ENCODE peak calls at places on chromosomes 1 and 21, in nine cellular contexts. H is lower leg skin, Q is foreskin fibroblast, K is cardiac fibroblast, D is ovary, M is AG10803, Z is fibroblast of mammary gland, O is tibial artery, E is pancreas. U is an unnamed sample.

GRCh38 chr1:244657421-244657820 is 4.5 kb downstream of the DESI2 start:
- DNase-seq in H (no peak), Q (no peak), K (no peak), D (no peak), M (no peak), Z (no peak), O (no peak), E (no peak), U (no peak)

GRCh38 chr1:230570724-230571390 is 71.4 kb upstream of the COG2 start:
- DNase-seq in H (no peak), Q (no peak), K (no peak), D (no peak), M (no peak), Z (no peak), O (no peak), E (no peak), U (peak)

GRCh38 chr1:68542586-68542985 is 45.7 kb upstream of the DEPDC1 start:
- DNase-seq in H (no peak), Q (peak), K (peak), D (no peak), M (no peak), Z (peak), O (no peak), E (no peak), U (peak)

GRCh38 chr1:78291443-78291842 is 199.3 kb upstream of the PTGFR start:
- DNase-seq in H (no peak), Q (peak), K (peak), D (no peak), M (peak), Z (peak), O (no peak), E (no peak), U (no peak)

GRCh38 chr1:215022723-215023122 is 59.8 kb upstream of the KCNK2 start:
- DNase-seq in H (no peak), Q (peak), K (peak), D (no peak), M (peak), Z (peak), O (no peak), E (no peak), U (no peak)

GRCh38 chr1:184296466-184297243 is 90.2 kb upstream of the C1orf21 start:
- DNase-seq in H (peak), Q (peak), K (peak), D (peak), M (peak), Z (peak), O (peak), E (peak), U (no peak)

GRCh38 chr1:167175901-167176300 is 44.8 kb upstream of the POU2F1 start:
- DNase-seq in H (no peak), Q (peak), K (no peak), D (no peak), M (peak), Z (peak), O (no peak), E (no peak), U (peak)

GRCh38 chr1:22398656-22399420 is 52.8 kb upstream of the ZBTB40 start:
- DNase-seq in H (no peak), Q (no peak), K (no peak), D (no peak), M (peak), Z (no peak), O (no peak), E (no peak), U (no peak)

GRCh38 chr1:186574951-186575747 is 105.1 kb downstream of the PTGS2 start:
- DNase-seq in H (no peak), Q (peak), K (peak), D (no peak), M (peak), Z (peak), O (no peak), E (no peak), U (no peak)

GRCh38 chr1:229380514-229381160 is 37.8 kb upstream of the CCSAP start:
- DNase-seq in H (no peak), Q (no peak), K (no peak), D (no peak), M (no peak), Z (no peak), O (no peak), E (peak), U (no peak)

GRCh38 chr1:83705091-83705490 is 293.8 kb downstream of the TTLL7 start:
- DNase-seq in H (no peak), Q (peak), K (peak), D (no peak), M (peak), Z (peak), O (no peak), E (no peak), U (no peak)

GRCh38 chr1:110216116-110216515 is 6.0 kb downstream of the KCNC4 start:
- DNase-seq in H (no peak), Q (no peak), K (no peak), D (no peak), M (no peak), Z (no peak), O (no peak), E (no peak), U (no peak)

GRCh38 chr1:116254776-116255175 is 118.3 kb upstream of the ATP1A1 start:
- DNase-seq in H (no peak), Q (peak), K (no peak), D (no peak), M (no peak), Z (peak), O (no peak), E (no peak), U (peak)

GRCh38 chr1:51907079-51907702 is 28.7 kb upstream of the NRDC start:
- DNase-seq in H (no peak), Q (peak), K (peak), D (no peak), M (peak), Z (peak), O (no peak), E (no peak), U (no peak)

GRCh38 chr21:33067457-33067856 is 2.5 kb upstream of the OLIG1 start:
- DNase-seq in H (no peak), Q (no peak), K (no peak), D (no peak), M (no peak), Z (no peak), O (no peak), E (no peak), U (no peak)

GRCh38 chr1:46202975-46203737 is at the start of gene LURAP1:
- DNase-seq in H (no peak), Q (peak), K (peak), D (peak), M (peak), Z (peak), O (peak), E (no peak), U (peak)

GRCh38 chr1:12201343-12202189 is 28.3 kb upstream of the VPS13D start:
- DNase-seq in H (no peak), Q (no peak), K (no peak), D (no peak), M (no peak), Z (no peak), O (no peak), E (no peak), U (no peak)

GRCh38 chr1:21743476-21743875 is 39.5 kb downstream of the USP48 start:
- DNase-seq in H (no peak), Q (no peak), K (no peak), D (no peak), M (no peak), Z (no peak), O (no peak), E (no peak), U (no peak)

GRCh38 chr1:199551967-199552565 is 475.4 kb upstream of the NR5A2 start:
- DNase-seq in H (no peak), Q (peak), K (peak), D (no peak), M (peak), Z (peak), O (no peak), E (no peak), U (peak)

GRCh38 chr1:73736125-73736524 is 461.9 kb downstream of the LRRIQ3 start:
- DNase-seq in H (no peak), Q (no peak), K (no peak), D (no peak), M (no peak), Z (no peak), O (no peak), E (no peak), U (no peak)

GRCh38 chr1:1431845-1432565 is 3.5 kb upstream of the VWA1 start:
- DNase-seq in H (no peak), Q (peak), K (peak), D (peak), M (no peak), Z (no peak), O (peak), E (peak), U (no peak)

GRCh38 chr1:93384656-93385055 is 38.9 kb downstream of the DR1 start:
- DNase-seq in H (no peak), Q (no peak), K (no peak), D (no peak), M (peak), Z (no peak), O (no peak), E (no peak), U (no peak)

GRCh38 chr1:229024528-229025119 is 246.3 kb upstream of the RAB4A start:
- DNase-seq in H (peak), Q (peak), K (peak), D (peak), M (peak), Z (peak), O (peak), E (no peak), U (peak)

GRCh38 chr1:58785424-58786058 is 1.7 kb upstream of the JUN start:
- DNase-seq in H (peak), Q (peak), K (peak), D (peak), M (peak), Z (peak), O (peak), E (peak), U (peak)

GRCh38 chr1:36612881-36613280 is 130.2 kb upstream of the CSF3R start:
- DNase-seq in H (no peak), Q (no peak), K (no peak), D (no peak), M (no peak), Z (no peak), O (no peak), E (no peak), U (no peak)
- TF ChIP-seq CTCF in H (no peak), Q (no peak), K (no peak), D (no peak), M (no peak), Z (no peak), O (no peak), E (no peak), U (no peak)

GRCh38 chr1:154240294-154240831 is 19.6 kb downstream of the UBAP2L start:
- DNase-seq in H (no peak), Q (no peak), K (no peak), D (no peak), M (no peak), Z (no peak), O (no peak), E (no peak), U (no peak)

GRCh38 chr1:154241703-154242352 is 21.1 kb downstream of the UBAP2L start:
- DNase-seq in H (no peak), Q (no peak), K (no peak), D (no peak), M (no peak), Z (no peak), O (no peak), E (no peak), U (no peak)

GRCh38 chr1:154237435-154237834 is 16.7 kb downstream of the UBAP2L start:
- DNase-seq in H (no peak), Q (no peak), K (no peak), D (no peak), M (no peak), Z (no peak), O (no peak), E (no peak), U (no peak)

GRCh38 chr1:154237880-154238506 is 17.2 kb downstream of the UBAP2L start:
- DNase-seq in H (no peak), Q (no peak), K (no peak), D (no peak), M (no peak), Z (no peak), O (no peak), E (no peak), U (no peak)

DNA sequence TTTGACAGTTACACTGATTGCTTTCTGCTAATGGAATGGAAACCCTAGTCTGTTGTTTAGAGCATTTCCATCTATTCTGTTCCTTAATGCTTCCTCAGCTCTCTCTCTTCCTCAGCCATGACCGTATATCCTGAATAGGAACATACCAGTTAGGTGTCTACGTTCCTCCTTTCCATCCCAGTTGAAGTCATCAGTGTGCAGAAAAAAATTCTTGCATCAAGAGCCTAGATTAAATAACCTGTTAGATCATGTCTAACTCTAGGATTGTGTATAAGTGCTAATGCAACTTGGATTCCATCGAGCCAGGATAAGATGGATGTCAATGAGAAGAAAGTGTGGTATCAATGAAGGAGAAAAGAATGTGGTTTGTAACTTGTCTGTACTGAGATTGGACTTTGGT is 18.7 kb downstream of the UBAP2L start:
- DNase-seq in H (no peak), Q (no peak), K (no peak), D (no peak), M (no peak), Z (no peak), O (no peak), E (no peak), U (peak)
- H3K4me3 ChIP-seq in H (no peak), Q (no peak), K (no peak), D (no peak), M (no peak), Z (no peak), O (no peak), E (no peak), U (no peak)

GRCh38 chr21:45617021-45617930 is 26.2 kb upstream of the PCBP3 start:
- DNase-seq in H (no peak), Q (no peak), K (no peak), D (no peak), M (no peak), Z (no peak), O (no peak), E (no peak), U (no peak)
- TF ChIP-seq CTCF in H (no peak), Q (no peak), K (no peak), D (no peak), M (no peak), Z (no peak), O (no peak), E (no peak), U (no peak)

DNA sequence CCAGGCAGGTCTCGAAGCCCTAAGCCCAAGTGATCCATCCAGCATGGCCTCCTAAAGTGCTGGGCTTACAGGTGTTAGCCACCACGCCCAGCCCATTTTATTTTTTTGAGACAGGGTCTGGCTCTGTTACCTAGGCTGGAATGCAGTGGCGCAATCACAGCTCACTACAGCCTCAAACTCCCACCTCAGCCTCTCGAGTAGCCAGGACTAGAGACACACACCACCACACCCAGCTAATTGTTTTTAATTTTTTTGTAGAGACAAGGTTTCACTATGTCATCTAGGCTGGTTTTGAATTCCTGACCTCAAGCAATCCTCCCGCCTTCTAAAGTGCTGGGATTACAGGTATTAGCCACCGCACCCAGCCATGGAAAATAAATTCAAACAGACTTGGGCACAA is 31.9 kb downstream of the PUM1 start:
- DNase-seq in H (no peak), Q (no peak), K (no peak), D (no peak), M (no peak), Z (no peak), O (no peak), E (no peak), U (peak)
- H3K4me3 ChIP-seq in H (no peak), Q (no peak), K (no peak), D (no peak), M (no peak), Z (no peak), O (no peak), E (no peak), U (no peak)

DNA sequence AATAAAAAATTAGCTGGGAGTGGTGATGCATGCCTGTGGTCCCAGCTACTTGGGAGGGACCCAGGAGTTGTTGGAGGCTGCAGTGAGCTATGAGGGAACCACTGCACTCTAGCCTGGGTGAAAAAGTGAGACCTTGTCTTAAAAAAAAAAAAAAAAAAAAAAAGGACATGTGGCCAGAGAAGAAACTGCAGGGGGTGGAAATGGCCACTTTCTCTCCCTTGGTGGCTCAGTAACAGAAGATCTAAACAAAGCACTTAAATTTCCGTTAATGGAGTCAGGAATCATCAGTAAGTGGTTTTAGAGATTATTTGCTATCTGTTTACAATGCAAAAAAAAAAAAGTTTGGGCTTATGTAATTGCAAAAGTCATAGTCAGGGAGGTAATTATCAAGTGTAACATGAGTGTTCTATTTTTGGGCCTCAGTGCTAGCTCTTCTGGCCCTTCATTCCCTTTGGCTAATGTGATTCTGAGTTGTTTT is 19.3 kb upstream of the OPRD1 start:
- DNase-seq in H (no peak), Q (no peak), K (no peak), D (no peak), M (no peak), Z (no peak), O (no peak), E (no peak), U (no peak)
- TF ChIP-seq CTCF in H (no peak), Q (no peak), K (peak), D (no peak), M (peak), Z (peak), O (no peak), E (no peak), U (peak)

GRCh38 chr1:114035304-114035700 is 56.0 kb downstream of the OLFML3 start:
- DNase-seq in H (no peak), Q (no peak), K (no peak), D (no peak), M (no peak), Z (no peak), O (no peak), E (no peak), U (no peak)

GRCh38 chr1:114033961-114034360 is 54.7 kb downstream of the OLFML3 start:
- DNase-seq in H (no peak), Q (peak), K (no peak), D (no peak), M (no peak), Z (no peak), O (no peak), E (no peak), U (peak)

GRCh38 chr1:114033219-114033706 is 54.0 kb downstream of the OLFML3 start:
- DNase-seq in H (no peak), Q (peak), K (peak), D (no peak), M (no peak), Z (no peak), O (no peak), E (no peak), U (peak)

GRCh38 chr1:114032271-114033218 is 53.3 kb downstream of the OLFML3 start:
- DNase-seq in H (peak), Q (peak), K (peak), D (no peak), M (peak), Z (peak), O (no peak), E (no peak), U (peak)

GRCh38 chr1:114034561-114035303 is 55.5 kb downstream of the OLFML3 start:
- DNase-seq in H (no peak), Q (peak), K (no peak), D (no peak), M (no peak), Z (peak), O (no peak), E (no peak), U (no peak)
- H3K4me3 ChIP-seq in H (no peak), Q (no peak), K (no peak), D (no peak), M (no peak), Z (no peak), O (no peak), E (no peak), U (no peak)